ENCODE peak calls at places on chromosomes 13 and 19, in five cellular contexts. X is endothelial cell of umbilical vein, I is ascending aorta, C is endodermal cell, H is heart left ventricle. D is an unnamed sample.
A peak's percentile ranks its signal among the peaks of the same experiment; 100 is the strongest.

GRCh38 chr19:34260771-34261173 is 6.4 kb downstream of the GARRE1 start:
- DNase-seq in X (peak; percentile 30), I (no peak), C (peak; percentile 68), H (no peak), D (no peak)

GRCh38 chr19:18428837-18429674 is 8.9 kb downstream of the ISYNA1 start:
- DNase-seq in X (peak; percentile 80), I (no peak), C (peak; percentile 97), H (peak; percentile 83), D (no peak)

GRCh38 chr13:97468331-97468730 is 34.4 kb downstream of the RAP2A start:
- DNase-seq in X (no peak), I (no peak), C (no peak), H (no peak), D (no peak)

GRCh38 chr19:56369886-56370676 is 23.3 kb downstream of the ZNF582 start:
- DNase-seq in X (peak; percentile 91), I (no peak), C (no peak), H (no peak), D (no peak)

GRCh38 chr13:98155475-98156111 is 12.7 kb downstream of the FARP1 start:
- DNase-seq in X (peak; percentile 70), I (no peak), C (no peak), H (peak; percentile 33), D (no peak)

GRCh38 chr19:45693168-45693788 is 812 bp downstream of the QPCTL start:
- DNase-seq in X (peak; percentile 65), I (no peak), C (peak; percentile 95), H (peak; percentile 74), D (peak; percentile 15)

GRCh38 chr13:101450749-101451130 is 1.7 kb upstream of the ITGBL1 start:
- DNase-seq in X (no peak), I (no peak), C (no peak), H (no peak), D (no peak)

GRCh38 chr13:48456546-48456945 is 43.6 kb upstream of the LPAR6 start:
- DNase-seq in X (no peak), I (no peak), C (no peak), H (no peak), D (no peak)

GRCh38 chr13:30698023-30698422 is 37.3 kb upstream of the ALOX5AP start:
- DNase-seq in X (no peak), I (no peak), C (peak; percentile 15), H (no peak), D (no peak)

GRCh38 chr13:93621966-93622365 is 395.4 kb downstream of the GPC6 start:
- DNase-seq in X (no peak), I (no peak), C (no peak), H (no peak), D (no peak)

GRCh38 chr13:86080340-86080995 is 281.2 kb upstream of the SLITRK6 start:
- DNase-seq in X (no peak), I (no peak), C (no peak), H (no peak), D (no peak)

DNA sequence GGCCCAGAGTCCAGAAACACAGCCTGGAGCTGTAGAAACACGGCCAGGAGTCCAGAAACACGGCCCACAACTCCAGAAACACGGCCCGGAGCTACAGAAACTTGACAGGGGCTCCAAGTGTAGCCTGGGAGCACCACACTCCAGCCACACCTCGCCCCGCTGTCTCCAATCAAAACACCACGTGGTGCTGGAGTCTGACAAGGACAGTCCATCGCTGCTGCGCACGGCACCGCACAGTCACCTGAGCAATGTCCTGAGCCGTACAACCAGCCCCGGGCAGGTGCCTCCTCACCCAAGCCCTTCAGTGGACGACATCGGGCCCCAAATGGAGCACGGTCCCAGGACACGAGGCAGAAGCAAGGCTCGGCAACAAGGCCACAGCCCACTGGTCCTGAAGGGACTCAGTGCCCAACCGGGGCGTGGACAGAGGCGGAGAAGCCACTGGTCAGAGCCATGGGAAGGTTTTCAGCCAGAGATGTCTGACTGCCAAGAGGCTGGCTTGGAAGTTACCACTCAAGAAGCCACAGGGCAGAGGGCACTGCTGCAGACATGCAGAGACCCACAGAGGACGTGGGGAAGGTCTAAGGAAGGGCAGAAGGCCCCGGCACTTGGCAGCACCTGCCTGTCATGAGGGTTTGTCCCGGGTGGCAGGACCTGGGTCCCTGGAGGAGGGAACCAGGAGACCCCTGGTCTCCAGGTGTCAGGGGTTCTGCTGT is 19.7 kb upstream of the PLPP2 start:
- DNase-seq in X (no peak), I (no peak), C (no peak), H (no peak), D (no peak)
- H3K27ac ChIP-seq in X (peak overlapping the region; percentile 9), I (no peak overlapping the region), C (no peak overlapping the region), H (peak overlapping the region; percentile 74), D (no peak overlapping the region)

DNA sequence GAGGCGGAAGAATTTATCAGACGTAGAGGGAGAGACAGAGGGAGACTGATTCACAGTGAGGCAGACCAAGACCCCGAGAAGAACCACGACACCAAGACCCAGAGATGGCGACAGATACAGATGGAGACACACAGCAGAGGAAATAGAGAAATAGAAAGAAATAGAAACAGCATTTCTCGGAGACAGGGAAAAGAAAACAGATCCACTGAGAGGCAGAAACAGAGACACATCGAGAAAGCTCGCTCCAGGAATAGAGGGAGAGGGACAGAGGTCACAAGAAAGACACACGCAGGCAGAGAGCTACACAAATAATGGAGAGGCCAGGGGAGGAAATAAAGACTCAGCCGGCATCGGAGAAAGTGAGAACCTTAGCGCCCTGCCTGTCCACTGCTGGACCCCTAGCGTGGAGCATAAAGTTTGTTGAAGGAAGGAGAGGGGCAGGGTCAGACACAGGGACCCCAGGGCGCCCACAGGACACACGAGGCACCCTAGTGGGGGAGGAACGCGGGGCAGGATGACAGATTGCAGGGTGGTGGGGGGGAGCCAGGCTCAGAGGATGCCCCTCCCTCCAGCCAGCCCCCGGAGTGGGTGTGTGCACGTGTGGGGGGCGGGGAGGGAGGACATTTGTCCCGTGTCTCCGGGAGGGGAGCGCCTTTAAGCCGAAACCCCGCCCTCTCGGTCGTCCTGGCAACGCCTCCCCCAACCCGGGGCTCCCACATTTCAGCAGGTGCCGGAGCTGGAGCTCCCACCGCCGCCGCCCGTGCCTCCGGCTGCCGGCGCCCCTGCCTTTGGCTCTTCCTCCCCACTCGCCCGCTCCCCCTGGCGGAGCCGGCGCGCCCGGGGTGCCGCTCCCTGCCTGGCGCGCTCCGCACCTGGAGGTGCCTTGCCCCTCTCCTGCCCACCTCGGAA is at the start of gene PRKCG:
- DNase-seq in X (no peak), I (no peak), C (peak; percentile 85), H (no peak), D (no peak)
- TF ChIP-seq CTCF in X (no peak), I (peak; percentile 32), C (peak; percentile 71), H (peak; percentile 52), D (peak; percentile 69)

GRCh38 chr13:111531505-111531904 is 211.1 kb downstream of the TEX29 start:
- DNase-seq in X (no peak), I (no peak), C (no peak), H (no peak), D (no peak)
- H3K4me1 ChIP-seq in X (no peaks in the 10 kb centered on the region), I (no peaks in the 10 kb centered on the region), C (no peaks in the 10 kb centered on the region), H (no peaks in the 10 kb centered on the region), D (no peaks in the 10 kb centered on the region)

GRCh38 chr19:11033251-11033650 is 56.0 kb upstream of the LDLR start:
- DNase-seq in X (no peak), I (no peak), C (no peak), H (no peak), D (no peak)

GRCh38 chr19:11034449-11035213 is 54.6 kb upstream of the LDLR start:
- DNase-seq in X (no peak), I (no peak), C (no peak), H (no peak), D (no peak)

GRCh38 chr19:11033763-11034162 is 55.5 kb upstream of the LDLR start:
- DNase-seq in X (no peak), I (no peak), C (no peak), H (no peak), D (no peak)

GRCh38 chr19:11038511-11038910 is 50.8 kb upstream of the LDLR start:
- DNase-seq in X (no peak), I (no peak), C (no peak), H (no peak), D (no peak)

DNA sequence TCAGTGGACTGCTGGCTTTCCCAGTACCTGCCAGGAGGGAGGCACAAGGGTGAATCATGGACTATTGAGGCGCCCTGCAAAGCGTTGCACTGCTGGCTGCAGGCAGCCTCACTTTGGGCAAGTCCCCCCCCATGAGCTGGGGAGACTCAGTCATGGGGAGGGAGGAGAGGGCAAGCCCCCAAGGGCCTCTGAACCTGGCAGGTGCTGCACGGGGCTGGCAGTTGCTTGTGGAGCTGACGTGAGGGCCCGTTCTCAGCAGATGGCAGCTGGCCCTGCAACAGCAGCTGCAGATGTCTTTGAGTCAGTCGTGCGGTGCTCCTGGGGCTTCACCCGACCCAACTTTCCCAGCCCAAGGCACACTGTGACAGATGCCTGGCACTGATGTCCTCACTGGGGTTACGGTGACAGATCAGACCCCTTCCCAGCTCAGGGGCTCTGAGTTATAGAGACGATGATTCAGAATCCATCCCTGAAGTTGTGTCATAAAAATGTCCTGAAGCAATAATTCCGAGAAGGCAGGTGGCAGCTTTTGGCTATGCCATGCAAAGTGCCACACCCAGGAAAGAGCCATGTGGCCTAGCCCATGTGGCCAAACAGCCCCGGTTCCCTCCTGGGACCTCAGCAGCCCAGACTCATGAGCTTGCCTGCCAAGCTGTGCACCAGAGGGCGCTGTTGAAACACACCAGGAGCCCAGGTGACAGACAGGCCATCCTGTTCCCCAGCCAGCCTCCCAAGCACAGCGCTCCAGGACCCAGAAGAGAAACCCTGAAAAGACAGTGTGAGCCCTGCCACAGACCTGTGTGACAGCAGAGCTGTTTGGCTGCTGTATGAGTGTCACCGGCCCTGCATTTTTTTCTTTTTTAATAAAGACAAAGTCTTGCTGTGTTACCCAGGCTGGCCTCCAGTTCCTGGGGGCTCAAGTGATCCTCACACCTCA is 53.6 kb upstream of the LDLR start:
- DNase-seq in X (peak; percentile 69), I (peak; percentile 70), C (peak; percentile 98), H (peak; percentile 92), D (peak; percentile 77)
- H3K27ac ChIP-seq in X (no peak overlapping the region), I (peak overlapping the region; percentile 54), C (peak overlapping the region; percentile 32), H (peak overlapping the region; percentile 9), D (no peak overlapping the region)

DNA sequence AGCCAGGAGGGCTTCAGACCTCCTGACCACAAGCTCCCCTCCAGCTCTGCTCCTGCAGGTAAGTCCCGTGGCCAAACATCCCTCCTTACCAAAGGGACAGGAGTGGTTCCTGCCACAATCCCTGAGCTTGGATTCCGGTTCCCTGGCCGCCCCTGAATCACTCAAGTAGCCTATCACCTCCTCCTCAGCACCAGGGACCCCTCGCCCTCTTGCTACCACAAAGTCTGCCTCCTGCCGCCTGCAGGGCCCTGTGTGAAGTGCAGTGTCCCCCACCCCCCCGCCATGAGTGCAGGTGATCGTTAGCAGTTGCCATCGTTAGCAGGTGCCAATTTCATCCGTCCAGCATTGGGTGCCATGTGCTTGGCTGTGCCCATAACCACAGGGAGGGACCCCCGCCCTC is 40.8 kb upstream of the RANBP3 start:
- DNase-seq in X (no peak), I (no peak), C (peak; percentile 90), H (no peak), D (no peak)
- TF ChIP-seq CTCF in X (no peak), I (no peak), C (peak; percentile 71), H (no peak), D (no peak)